ENCODE peak calls at places on chromosomes 11 and 22, in four cellular contexts. M is GM12878, J is HepG2, A is K562. I is an unnamed sample.

GRCh38 chr11:65452806-65453490 is 30.4 kb downstream of the NEAT1 start:
- DNase-seq in A (no peak), J (no peak), M (no peak), I (no peak)

GRCh38 chr11:71499546-71499945 is 27.5 kb upstream of the KRTAP5-7 start:
- DNase-seq in J (no peak), M (no peak), A (no peak), I (no peak)

GRCh38 chr11:111422494-111423249 is 43.6 kb upstream of the POU2AF1 start:
- DNase-seq in J (peak; percentile 82), A (peak; percentile 41), M (no peak), I (peak; percentile 71)

GRCh38 chr11:69205929-69206612 is 50.3 kb downstream of the SMIM38 start:
- DNase-seq in M (no peak), A (no peak), J (no peak), I (no peak)

GRCh38 chr11:128555606-128556005 is 31.8 kb downstream of the ETS1 start:
- DNase-seq in J (peak; percentile 6), M (no peak), A (no peak), I (no peak)

GRCh38 chr11:125871391-125872137 is 15.9 kb upstream of the HYLS1 start:
- DNase-seq in M (no peak), A (peak; percentile 25), J (peak; percentile 57), I (peak; percentile 65)

GRCh38 chr11:125918140-125918840 is 14.0 kb downstream of the DDX25 start:
- DNase-seq in M (no peak), A (no peak), J (no peak), I (no peak)

GRCh38 chr11:117644403-117645155 is 152.4 kb downstream of the DSCAML1 start:
- DNase-seq in J (no peak), A (no peak), M (no peak), I (no peak)

GRCh38 chr11:60756307-60757032 is at the start of gene MS4A15:
- DNase-seq in M (no peak), J (peak; percentile 36), A (peak; percentile 57), I (peak; percentile 43)

GRCh38 chr11:61795459-61795858 is 2.7 kb downstream of the FEN1 start:
- DNase-seq in M (no peak), A (no peak), J (no peak), I (no peak)

GRCh38 chr11:69383946-69384547 is 90.1 kb downstream of the MYEOV start:
- DNase-seq in M (no peak), A (no peak), J (no peak), I (no peak)

GRCh38 chr11:59158206-59159068 is 13.5 kb upstream of the DTX4 start:
- DNase-seq in M (no peak), A (peak; percentile 63), J (peak; percentile 56), I (peak; percentile 61)

GRCh38 chr11:74641289-74641688 is 48.9 kb downstream of the POLD3 start:
- DNase-seq in A (peak; percentile 49), M (no peak), J (no peak), I (no peak)

GRCh38 chr11:70650075-70650909 is 252.0 kb downstream of the CTTN start:
- DNase-seq in A (peak; percentile 66), J (peak; percentile 48), M (no peak), I (peak; percentile 69)

GRCh38 chr11:20931029-20931428 is 261.6 kb downstream of the NELL1 start:
- DNase-seq in M (no peak), A (no peak), J (no peak), I (no peak)

GRCh38 chr11:59261150-59261549 is 48.4 kb upstream of the MPEG1 start:
- DNase-seq in J (no peak), M (no peak), A (no peak), I (no peak)

GRCh38 chr11:120633630-120634374 is 122.3 kb downstream of the GRIK4 start:
- DNase-seq in M (no peak), A (no peak), J (no peak), I (no peak)

GRCh38 chr11:95412074-95412473 is 181.1 kb upstream of the SESN3 start:
- DNase-seq in A (no peak), J (no peak), M (no peak), I (no peak)

GRCh38 chr11:128328955-128329551 is 258.3 kb downstream of the ETS1 start:
- DNase-seq in J (no peak), M (no peak), A (no peak), I (no peak)

GRCh38 chr11:95788921-95789505 is 569 bp downstream of the FAM76B start:
- DNase-seq in J (peak; percentile 30), A (peak; percentile 37), M (no peak), I (peak; percentile 40)

GRCh38 chr11:29554000-29554399 is 462.8 kb downstream of the KCNA4 start:
- DNase-seq in J (no peak), A (no peak), M (no peak), I (no peak)

GRCh38 chr22:33921576-33922181 is 1.4 kb upstream of the LARGE1 start:
- DNase-seq in M (no peak), J (peak; percentile 29), A (no peak), I (peak; percentile 46)

GRCh38 chr22:25404923-25405853 is 159.3 kb upstream of the GRK3 start:
- DNase-seq in M (no peak), A (peak; percentile 87), J (peak; percentile 13), I (peak; percentile 76)

GRCh38 chr11:32913445-32913844 is 20.8 kb downstream of the QSER1 start:
- DNase-seq in A (no peak), M (no peak), J (no peak), I (no peak)

GRCh38 chr11:86627776-86628455 is 44.5 kb downstream of the ME3 start:
- DNase-seq in J (no peak), A (no peak), M (no peak), I (no peak)

GRCh38 chr11:41954034-41954433 is 494.6 kb upstream of the LRRC4C start:
- DNase-seq in M (no peak), J (no peak), A (no peak), I (no peak)

GRCh38 chr11:114876231-114876630 is 197.9 kb downstream of the NXPE2 start:
- DNase-seq in J (no peak), A (no peak), M (no peak), I (no peak)

GRCh38 chr11:11662578-11662977 is 40.8 kb upstream of the GALNT18 start:
- DNase-seq in J (no peak), M (peak; percentile 1), A (no peak), I (no peak)

GRCh38 chr22:19663821-19664325 is 50.4 kb upstream of the SEPTIN5 start:
- DNase-seq in J (no peak), M (no peak), A (peak; percentile 79), I (no peak)

GRCh38 chr11:14642873-14643696 is 519 bp upstream of the PDE3B start:
- DNase-seq in M (no peak), J (no peak), A (no peak), I (no peak)

GRCh38 chr11:76600124-76600655 is 70.4 kb downstream of the LRRC32 start:
- DNase-seq in A (no peak), J (no peak), M (no peak), I (no peak)

GRCh38 chr22:23068832-23069385 is 1.4 kb upstream of the GNAZ start:
- DNase-seq in M (no peak), A (no peak), J (no peak), I (no peak)

GRCh38 chr11:6566704-6567370 is 36.6 kb downstream of the RRP8 start:
- DNase-seq in J (no peak), A (no peak), M (no peak), I (no peak)

GRCh38 chr11:134560566-134561347 is 148.7 kb upstream of the B3GAT1 start:
- DNase-seq in A (no peak), J (no peak), M (no peak), I (no peak)

GRCh38 chr22:50008151-50009040 is 4.2 kb downstream of the IL17REL start:
- DNase-seq in A (no peak), M (no peak), J (no peak), I (no peak)

GRCh38 chr22:50011447-50012200 is 941 bp downstream of the IL17REL start:
- DNase-seq in M (no peak), J (no peak), A (no peak), I (no peak)

GRCh38 chr22:50010676-50011446 is 1.7 kb downstream of the IL17REL start:
- DNase-seq in J (no peak), M (no peak), A (peak; percentile 65), I (no peak)

GRCh38 chr22:50009251-50009650 is 3.3 kb downstream of the IL17REL start:
- DNase-seq in M (no peak), J (no peak), A (no peak), I (no peak)

GRCh38 chr22:50009765-50010675 is 2.5 kb downstream of the IL17REL start:
- DNase-seq in J (no peak), M (no peak), A (no peak), I (no peak)
- TF ChIP-seq SP1 in J (no peak), M (no peak), A (no peak), I (no peak)

GRCh38 chr22:50016308-50016987 is 3.9 kb upstream of the IL17REL start:
- DNase-seq in J (no peak), A (no peak), M (no peak), I (no peak)
- TF ChIP-seq TARDBP in J (no peak), A (no peak), M (no peak), I (no peak)

GRCh38 chr22:46012881-46013281 is 35.9 kb upstream of the WNT7B start:
- DNase-seq in M (no peak), A (no peak), J (no peak), I (no peak)
- TF ChIP-seq SP1 in M (no peak), A (no peak), J (no peak), I (no peak)

GRCh38 chr11:44243633-44244343 is 66.2 kb downstream of the ALX4 start:
- DNase-seq in J (peak; percentile 77), A (no peak), M (no peak), I (no peak)
- TF ChIP-seq TARDBP in J (peak; percentile 27), A (no peak), M (no peak), I (no peak)

GRCh38 chr11:2432171-2432621 is 12.1 kb downstream of the TRPM5 start:
- DNase-seq in A (no peak), J (no peak), M (no peak), I (no peak)

GRCh38 chr11:2432628-2433071 is 11.7 kb downstream of the TRPM5 start:
- DNase-seq in M (no peak), A (no peak), J (no peak), I (no peak)

GRCh38 chr11:2434506-2435255 is 9.6 kb downstream of the TRPM5 start:
- DNase-seq in J (no peak), A (no peak), M (no peak), I (no peak)

GRCh38 chr11:2434008-2434407 is 10.3 kb downstream of the TRPM5 start:
- DNase-seq in A (no peak), J (no peak), M (no peak), I (no peak)

DNA sequence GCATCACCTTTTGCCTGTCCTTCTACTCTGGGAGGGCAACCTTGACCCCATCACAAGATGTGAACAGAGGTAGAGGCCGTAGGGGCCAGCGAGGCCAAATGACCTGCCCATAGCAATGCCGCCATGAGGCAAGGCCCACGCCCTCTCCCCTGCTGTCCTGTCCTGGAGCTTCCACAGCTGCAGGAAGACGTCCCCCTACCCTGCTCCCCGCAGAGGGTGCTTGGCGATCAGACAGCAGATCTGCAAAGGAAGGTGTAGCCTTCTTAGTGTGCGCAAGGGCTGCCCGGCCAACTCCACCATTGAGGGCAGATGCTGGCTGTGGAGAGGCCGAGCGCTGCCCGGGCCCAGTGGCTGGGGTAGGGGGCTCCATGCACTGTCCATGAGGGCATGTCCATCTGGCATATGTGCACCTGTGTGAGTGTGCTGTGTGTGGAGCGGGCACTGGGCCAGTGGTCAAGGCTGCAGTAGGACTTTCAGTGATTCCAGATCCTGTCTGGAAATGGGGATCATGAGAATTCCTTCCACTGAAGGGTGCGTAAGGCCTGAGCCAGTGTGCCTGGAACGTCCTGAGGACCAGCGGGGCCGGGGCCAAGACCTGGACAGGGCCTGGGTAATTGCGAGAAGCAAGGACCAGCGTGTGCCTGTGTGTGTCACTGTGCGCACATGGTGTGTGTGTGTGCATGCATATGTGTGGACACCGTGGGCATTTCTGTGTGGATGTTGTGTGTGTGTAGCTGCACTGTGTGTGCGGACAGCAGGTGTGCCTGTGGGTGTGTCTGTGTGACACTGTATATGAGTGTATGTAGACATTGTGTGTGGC is 11.0 kb downstream of the TRPM5 start:
- DNase-seq in A (no peak), M (no peak), J (no peak), I (no peak)
- TF ChIP-seq SP1 in A (no peak), M (no peak), J (no peak), I (no peak)